ENCODE peak calls at places on chromosomes 3 and 15, in eight cellular contexts. P, Y, U, G, L, R, W and Q are unnamed samples.

GRCh38 chr3:139780603-139781002 is 102.8 kb upstream of the NMNAT3 start:
- DNase-seq in G (no peak), R (no peak), W (no peak), L (no peak), Y (no peak), U (peak; percentile 56), P (no peak), Q (no peak)

GRCh38 chr15:43789409-43789808 is 2.7 kb upstream of the SERF2 start:
- DNase-seq in G (no peak), P (no peak), Y (no peak), L (no peak), R (no peak), W (no peak), U (no peak), Q (no peak)

GRCh38 chr3:4821331-4821730 is 157.9 kb upstream of the BHLHE40 start:
- DNase-seq in Y (no peak), R (no peak), L (no peak), P (no peak), U (no peak), G (no peak), W (no peak), Q (no peak)

GRCh38 chr3:130849111-130849552 is 44.8 kb upstream of the ATP2C1 start:
- DNase-seq in U (no peak), G (no peak), W (no peak), L (no peak), P (peak; percentile 83), R (peak; percentile 26), Y (peak; percentile 70), Q (peak; percentile 33)

GRCh38 chr15:77974098-77974414 is 103.5 kb downstream of the TBC1D2B start:
- DNase-seq in W (no peak), R (peak; percentile 66), G (no peak), L (no peak), Y (peak; percentile 77), P (no peak), U (peak; percentile 41), Q (peak; percentile 64)

GRCh38 chr3:6860911-6861330 is at the start of gene GRM7:
- DNase-seq in P (no peak), R (no peak), G (peak; percentile 67), L (no peak), W (peak; percentile 61), Y (no peak), U (peak; percentile 75), Q (no peak)

GRCh38 chr3:115217678-115218451 is 70.8 kb upstream of the ZBTB20 start:
- DNase-seq in U (peak; percentile 76), W (peak; percentile 42), Y (no peak), P (no peak), L (peak; percentile 31), G (peak; percentile 67), R (no peak), Q (no peak)

GRCh38 chr3:134060561-134061385 is 31.0 kb upstream of the SLCO2A1 start:
- DNase-seq in L (no peak), Y (no peak), U (no peak), R (no peak), W (no peak), P (no peak), G (no peak), Q (no peak)

GRCh38 chr15:34808016-34808415 is 12.7 kb upstream of the ACTC1 start:
- DNase-seq in R (no peak), P (no peak), L (no peak), G (no peak), W (no peak), Y (no peak), U (peak; percentile 47), Q (no peak)

GRCh38 chr15:85649372-85649771 is 145.4 kb downstream of the KLHL25 start:
- DNase-seq in W (no peak), Y (no peak), L (no peak), R (no peak), P (no peak), U (peak; percentile 74), G (peak; percentile 13), Q (no peak)

GRCh38 chr3:104133004-104133403 is 1233.7 kb upstream of the ALCAM start:
- DNase-seq in L (no peak), Y (no peak), R (no peak), W (no peak), G (no peak), P (no peak), U (no peak), Q (no peak)

GRCh38 chr3:113104746-113105479 is 106.4 kb upstream of the BOC start:
- DNase-seq in P (no peak), R (no peak), L (no peak), U (no peak), W (peak; percentile 22), G (no peak), Y (no peak), Q (no peak)

GRCh38 chr3:10392244-10392643 is 71.3 kb upstream of the SEC13 start:
- DNase-seq in W (no peak), P (no peak), L (no peak), U (no peak), Y (no peak), R (no peak), G (peak; percentile 24), Q (no peak)
- TF ChIP-seq CTCF in W (no peak), P (no peak), L (peak; percentile 32), U (no peak), Y (no peak), R (no peak), G (peak; percentile 10), Q (no peak)

GRCh38 chr3:146469206-146470017 is at the start of gene PLSCR2:
- DNase-seq in R (peak; percentile 46), W (no peak), Y (peak; percentile 89), P (peak; percentile 84), G (peak; percentile 15), U (no peak), L (no peak), Q (peak; percentile 63)

GRCh38 chr3:146468234-146468931 is 978 bp downstream of the PLSCR2 start:
- DNase-seq in Y (no peak), W (no peak), L (no peak), U (no peak), P (no peak), R (no peak), G (no peak), Q (no peak)

GRCh38 chr3:146470424-146470990 is 1.1 kb upstream of the PLSCR2 start:
- DNase-seq in W (no peak), P (no peak), L (no peak), G (no peak), R (no peak), U (no peak), Y (no peak), Q (no peak)

GRCh38 chr3:146472611-146473010 is 3.2 kb upstream of the PLSCR2 start:
- DNase-seq in R (no peak), W (no peak), P (no peak), L (no peak), Y (no peak), U (no peak), G (no peak), Q (no peak)

GRCh38 chr3:146471012-146471411 is 1.7 kb upstream of the PLSCR2 start:
- DNase-seq in W (no peak), Y (no peak), P (no peak), L (no peak), U (no peak), R (no peak), G (no peak), Q (no peak)
- TF ChIP-seq CTCF in W (no peak), Y (no peak), P (no peak), L (no peak), U (no peak), R (no peak), G (no peak), Q (no peak)

GRCh38 chr15:63891763-63892123 is 58.0 kb upstream of the HERC1 start:
- DNase-seq in R (no peak), G (no peak), W (peak; percentile 21), P (no peak), Y (peak; percentile 9), L (no peak), U (no peak), Q (no peak)
- TF ChIP-seq CTCF in R (no peak), G (no peak), W (no peak), P (no peak), Y (no peak), L (no peak), U (no peak), Q (no peak)

GRCh38 chr15:49145651-49146609 is 9.5 kb downstream of the COPS2 start:
- DNase-seq in Y (no peak), R (no peak), U (peak; percentile 41), G (peak; percentile 67), P (peak; percentile 8), W (peak; percentile 25), L (no peak), Q (no peak)
- TF ChIP-seq CTCF in Y (peak; percentile 72), R (peak; percentile 73), U (peak; percentile 88), G (peak; percentile 69), P (no peak), W (peak; percentile 59), L (peak; percentile 71), Q (peak; percentile 70)

GRCh38 chr3:160088492-160089137 is 100.0 kb downstream of the IL12A start:
- DNase-seq in G (no peak), R (no peak), U (no peak), L (no peak), W (no peak), P (no peak), Y (no peak), Q (no peak)
- TF ChIP-seq CTCF in G (no peak), R (no peak), U (no peak), L (no peak), W (no peak), P (no peak), Y (no peak), Q (no peak)

GRCh38 chr3:128784843-128785242 is 58.9 kb downstream of the RAB7A start:
- DNase-seq in U (no peak), Y (no peak), L (no peak), G (no peak), R (no peak), W (no peak), P (no peak), Q (no peak)

GRCh38 chr3:128783774-128784173 is 57.8 kb downstream of the RAB7A start:
- DNase-seq in Y (no peak), U (no peak), L (no peak), R (no peak), G (no peak), W (no peak), P (no peak), Q (no peak)

GRCh38 chr3:128782282-128783146 is 56.5 kb downstream of the RAB7A start:
- DNase-seq in U (no peak), R (no peak), W (no peak), Y (no peak), P (no peak), L (no peak), G (no peak), Q (no peak)

GRCh38 chr3:128786434-128787020 is 60.5 kb downstream of the RAB7A start:
- DNase-seq in G (no peak), R (no peak), W (no peak), Y (no peak), L (no peak), P (no peak), U (peak; percentile 23), Q (no peak)

GRCh38 chr3:128784228-128784627 is 58.2 kb downstream of the RAB7A start:
- DNase-seq in G (peak; percentile 82), W (peak; percentile 66), Y (no peak), R (peak; percentile 49), U (no peak), L (no peak), P (no peak), Q (peak; percentile 44)
- TF ChIP-seq CTCF in G (peak; percentile 50), W (peak; percentile 60), Y (peak; percentile 29), R (peak; percentile 64), U (peak; percentile 40), L (peak; percentile 33), P (no peak), Q (peak; percentile 48)

GRCh38 chr3:50600841-50601591 is 10.6 kb downstream of the CISH start:
- DNase-seq in L (peak; percentile 95), R (peak; percentile 97), W (peak; percentile 29), G (peak; percentile 91), U (peak; percentile 94), Y (peak; percentile 97), P (peak; percentile 100), Q (peak; percentile 97)
- TF ChIP-seq CTCF in L (no peak), R (no peak), W (no peak), G (no peak), U (no peak), Y (no peak), P (no peak), Q (no peak)